ENCODE peak calls at places on chromosomes 5 and 9, in nine cellular contexts. Q is adrenal gland, E is tibial nerve, W is pancreas, A is kidney, I is sigmoid colon, B is GM23248, K is spleen, D is body of pancreas. X is an unnamed sample. For H3K36me3, H3K9me3 and H3K4me1, the result is how much of the 10 kb centered on the place peaks cover.

GRCh38 chr5:25448190-25448621 is 803.4 kb upstream of the CDH10 start:
- DNase-seq in Q (no peak), E (no peak), W (no peak), A (no peak), I (no peak), B (no peak), K (no peak), D (no peak), X (no peak)

GRCh38 chr5:155368490-155368889 is 354.9 kb downstream of the KIF4B start:
- DNase-seq in Q (no peak), E (no peak), W (no peak), A (no peak), I (no peak), B (no peak), K (no peak), D (no peak), X (no peak)

GRCh38 chr5:174119386-174119785 is 73.9 kb downstream of the NSG2 start:
- DNase-seq in Q (no peak), E (no peak), W (no peak), A (no peak), I (no peak), B (no peak), K (no peak), D (no peak), X (no peak)

GRCh38 chr9:27333241-27334052 is 36.5 kb upstream of the EQTN start:
- DNase-seq in Q (peak), E (peak), W (no peak), A (no peak), I (peak), B (peak), K (no peak), D (peak), X (no peak)

GRCh38 chr5:13553896-13554295 is 390.6 kb downstream of the DNAH5 start:
- DNase-seq in Q (no peak), E (no peak), W (peak), A (no peak), I (no peak), B (peak), K (no peak), D (no peak), X (no peak)

GRCh38 chr5:57422341-57422740 is 60.3 kb downstream of the ACTBL2 start:
- DNase-seq in Q (no peak), E (no peak), W (no peak), A (no peak), I (no peak), B (no peak), K (no peak), D (no peak), X (peak)

GRCh38 chr5:548256-548655 is 24.0 kb upstream of the SLC9A3 start:
- DNase-seq in Q (no peak), E (no peak), W (peak), A (peak), I (peak), B (peak), K (peak), D (peak), X (peak)

GRCh38 chr9:34577635-34578240 is 11.8 kb downstream of the CNTFR start:
- DNase-seq in Q (no peak), E (no peak), W (peak), A (no peak), I (no peak), B (no peak), K (no peak), D (no peak), X (no peak)

GRCh38 chr9:124384849-124385248 is 30.4 kb downstream of the PSMB7 start:
- DNase-seq in Q (no peak), E (no peak), W (no peak), A (no peak), I (no peak), B (no peak), K (no peak), D (no peak), X (no peak)

GRCh38 chr9:111937781-111938426 is 41.3 kb downstream of the UGCG start:
- DNase-seq in Q (peak), E (peak), W (no peak), A (peak), I (no peak), B (peak), K (peak), D (peak), X (no peak)

GRCh38 chr9:94817291-94818195 is 91.0 kb downstream of the AOPEP start:
- DNase-seq in Q (no peak), E (no peak), W (no peak), A (no peak), I (no peak), B (no peak), K (no peak), D (no peak), X (no peak)

DNA sequence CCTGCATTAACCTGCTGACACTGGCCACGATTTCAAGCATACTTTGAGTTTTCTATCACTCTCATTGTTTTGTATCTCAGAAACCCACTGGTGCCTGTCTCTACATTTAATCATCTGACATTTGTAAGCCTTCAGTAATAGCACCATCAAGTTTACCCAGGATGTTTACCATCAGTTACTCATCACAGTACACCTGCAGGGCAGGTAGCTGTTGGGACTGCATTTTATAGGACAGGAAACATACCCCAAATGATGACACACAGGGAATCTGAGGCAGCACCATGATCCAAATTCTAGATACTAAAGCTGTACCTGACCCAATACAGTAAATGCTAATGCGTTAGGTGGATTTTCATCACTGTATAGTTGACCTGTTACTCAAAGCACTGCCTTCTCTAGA is 114.2 kb downstream of the FEM1C start:
- DNase-seq in Q (no peak), E (no peak), W (no peak), A (no peak), I (no peak), B (no peak), K (no peak), D (no peak), X (no peak)
- H3K36me3 ChIP-seq in Q (under half), E (under half), W (under half), A (under half), I (under half), B (under half), K (under half), D (under half), X (under half)

GRCh38 chr9:122719218-122719617 is 4.6 kb upstream of the OR1L4 start:
- DNase-seq in Q (no peak), E (no peak), W (no peak), A (no peak), I (no peak), B (no peak), K (no peak), D (no peak), X (no peak)

GRCh38 chr9:122718038-122718437 is 5.8 kb upstream of the OR1L4 start:
- DNase-seq in Q (no peak), E (no peak), W (no peak), A (no peak), I (no peak), B (no peak), K (no peak), D (no peak), X (no peak)

DNA sequence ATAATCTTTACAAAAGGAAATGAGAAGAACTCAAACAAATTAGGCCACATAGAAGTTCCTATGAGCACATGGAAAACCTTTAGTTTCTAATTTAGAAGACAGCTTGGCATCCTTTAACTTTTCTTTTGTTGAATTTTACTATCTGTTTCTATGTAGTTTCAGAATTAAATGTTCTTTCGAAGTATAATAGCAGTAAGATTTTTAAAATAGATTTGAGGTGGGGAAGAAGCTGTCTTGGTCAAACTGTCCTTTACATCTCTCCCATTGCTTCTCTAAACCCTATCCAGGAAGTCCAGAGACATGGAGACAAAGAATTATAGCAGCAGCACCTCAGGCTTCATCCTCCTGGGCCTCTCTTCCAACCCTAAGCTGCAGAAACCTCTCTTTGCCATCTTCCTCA is at the start of gene OR1L4:
- DNase-seq in Q (no peak), E (no peak), W (no peak), A (no peak), I (no peak), B (no peak), K (no peak), D (no peak), X (no peak)
- H3K9me3 ChIP-seq in Q (under half), E (under half), W (under half), A (under half), I (under half), B (under half), K (half or more), D (under half), X (half or more)

GRCh38 chr5:158785397-158785796 is 314.3 kb downstream of the EBF1 start:
- DNase-seq in Q (no peak), E (no peak), W (no peak), A (no peak), I (no peak), B (peak), K (no peak), D (no peak), X (no peak)

GRCh38 chr5:158786390-158786789 is 313.3 kb downstream of the EBF1 start:
- DNase-seq in Q (no peak), E (no peak), W (no peak), A (no peak), I (peak), B (no peak), K (no peak), D (no peak), X (no peak)

GRCh38 chr5:158777647-158778368 is 321.9 kb downstream of the EBF1 start:
- DNase-seq in Q (peak), E (no peak), W (no peak), A (no peak), I (no peak), B (peak), K (no peak), D (no peak), X (no peak)

GRCh38 chr5:158780656-158781237 is 319.0 kb downstream of the EBF1 start:
- DNase-seq in Q (no peak), E (no peak), W (no peak), A (no peak), I (no peak), B (no peak), K (no peak), D (no peak), X (no peak)

DNA sequence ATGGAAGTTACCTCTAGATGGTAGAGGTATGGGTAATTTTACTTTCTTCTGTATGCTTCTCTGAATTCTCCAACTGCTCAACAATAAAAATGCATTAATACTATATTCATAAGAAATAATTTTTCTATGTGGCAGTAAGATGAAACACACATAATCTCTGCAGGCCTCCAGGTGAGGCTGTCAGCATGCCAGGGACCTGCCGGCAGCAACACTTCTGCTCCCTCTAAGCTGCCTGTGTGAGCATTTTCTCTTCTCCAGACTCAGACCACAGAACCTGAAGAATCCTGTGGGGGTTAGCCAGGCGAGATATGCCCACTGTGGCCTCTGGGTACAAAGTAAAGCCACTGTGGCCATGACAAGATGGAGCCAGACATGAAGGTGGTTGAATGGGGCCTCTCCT is 316.3 kb downstream of the EBF1 start:
- DNase-seq in Q (no peak), E (no peak), W (no peak), A (no peak), I (no peak), B (no peak), K (no peak), D (no peak), X (no peak)
- H3K4me1 ChIP-seq in Q (under half), E (under half), W (under half), A (under half), I (under half), B (under half), K (under half), D (under half), X (under half)

GRCh38 chr9:120326076-120326693 is 253.8 kb downstream of the CDK5RAP2 start:
- DNase-seq in Q (no peak), E (no peak), W (no peak), A (no peak), I (no peak), B (no peak), K (no peak), D (no peak), X (no peak)
- H3K36me3 ChIP-seq in Q (under half), E (under half), W (under half), A (under half), I (under half), B (under half), K (under half), D (under half), X (under half)